ENCODE peak calls at places on chromosomes 13 and 19, in eight cellular contexts. One of them, this sample, is unnamed.
A peak's percentile ranks its signal among the peaks of the same experiment; 100 is the strongest.

GRCh38 chr19:23991170-23991569 is 76.5 kb downstream of the ZNF726 start:
- DNase-seq in CD8-positive, alpha-beta T cell: no peak
- DNase-seq in ovary: no peak
- DNase-seq in left ventricle myocardium inferior: no peak
- DNase-seq in thyroid gland: no peak
- DNase-seq in aorta: no peak
- DNase-seq in left lung: no peak
- DNase-seq in lower lobe of right lung: no peak
- DNase-seq in this sample: no peak

GRCh38 chr13:75180805-75181455 is 301.0 kb downstream of the TBC1D4 start:
- DNase-seq in CD8-positive, alpha-beta T cell: no peak
- DNase-seq in left lung: no peak
- DNase-seq in ovary: no peak
- DNase-seq in aorta: no peak
- DNase-seq in thyroid gland: no peak
- DNase-seq in lower lobe of right lung: no peak
- DNase-seq in left ventricle myocardium inferior: no peak
- DNase-seq in this sample: no peak

GRCh38 chr19:50679177-50680125 is 30.2 kb downstream of the C19orf81 start:
- DNase-seq in left ventricle myocardium inferior: peak; percentile 72
- DNase-seq in ovary: peak; percentile 69
- DNase-seq in lower lobe of right lung: peak; percentile 83
- DNase-seq in aorta: peak; percentile 88
- DNase-seq in left lung: peak; percentile 90
- DNase-seq in CD8-positive, alpha-beta T cell: peak; percentile 46
- DNase-seq in thyroid gland: peak; percentile 69
- DNase-seq in this sample: peak; percentile 86

GRCh38 chr19:51375504-51376221 is 3.2 kb upstream of the NKG7 start:
- DNase-seq in aorta: no peak
- DNase-seq in ovary: no peak
- DNase-seq in left lung: no peak
- DNase-seq in lower lobe of right lung: no peak
- DNase-seq in CD8-positive, alpha-beta T cell: no peak
- DNase-seq in left ventricle myocardium inferior: no peak
- DNase-seq in thyroid gland: no peak
- DNase-seq in this sample: no peak

GRCh38 chr13:32212420-32212819 is 102.7 kb downstream of the ZAR1L start:
- DNase-seq in left ventricle myocardium inferior: no peak
- DNase-seq in thyroid gland: no peak
- DNase-seq in aorta: no peak
- DNase-seq in lower lobe of right lung: no peak
- DNase-seq in left lung: no peak
- DNase-seq in CD8-positive, alpha-beta T cell: no peak
- DNase-seq in ovary: no peak
- DNase-seq in this sample: no peak

GRCh38 chr13:23743717-23744116 is 145.5 kb downstream of the MIPEP start:
- DNase-seq in aorta: no peak
- DNase-seq in left lung: no peak
- DNase-seq in left ventricle myocardium inferior: no peak
- DNase-seq in thyroid gland: no peak
- DNase-seq in ovary: no peak
- DNase-seq in lower lobe of right lung: no peak
- DNase-seq in CD8-positive, alpha-beta T cell: no peak
- DNase-seq in this sample: peak; percentile 64

GRCh38 chr19:52248256-52248655 is 21.1 kb upstream of the ZNF766 start:
- DNase-seq in lower lobe of right lung: peak; percentile 59
- DNase-seq in thyroid gland: peak; percentile 66
- DNase-seq in CD8-positive, alpha-beta T cell: peak; percentile 39
- DNase-seq in ovary: no peak
- DNase-seq in aorta: peak; percentile 73
- DNase-seq in left ventricle myocardium inferior: peak; percentile 43
- DNase-seq in left lung: no peak
- DNase-seq in this sample: peak; percentile 32

GRCh38 chr19:42234364-42234763 is 8.0 kb downstream of the GSK3A start:
- DNase-seq in CD8-positive, alpha-beta T cell: no peak
- DNase-seq in left lung: peak; percentile 43
- DNase-seq in left ventricle myocardium inferior: no peak
- DNase-seq in lower lobe of right lung: no peak
- DNase-seq in aorta: no peak
- DNase-seq in thyroid gland: no peak
- DNase-seq in ovary: no peak
- DNase-seq in this sample: no peak

GRCh38 chr19:40804783-40805242 is 5.8 kb downstream of the EGLN2 start:
- DNase-seq in ovary: no peak
- DNase-seq in left lung: no peak
- DNase-seq in left ventricle myocardium inferior: no peak
- DNase-seq in lower lobe of right lung: no peak
- DNase-seq in aorta: no peak
- DNase-seq in CD8-positive, alpha-beta T cell: no peak
- DNase-seq in thyroid gland: no peak
- DNase-seq in this sample: no peak

GRCh38 chr19:33436360-33437345 is 63.1 kb downstream of the CEBPG start:
- DNase-seq in left lung: peak; percentile 64
- DNase-seq in aorta: peak; percentile 29
- DNase-seq in ovary: no peak
- DNase-seq in CD8-positive, alpha-beta T cell: no peak
- DNase-seq in lower lobe of right lung: peak; percentile 39
- DNase-seq in thyroid gland: no peak
- DNase-seq in left ventricle myocardium inferior: peak; percentile 6
- DNase-seq in this sample: peak; percentile 28

GRCh38 chr13:32829269-32829668 is 187.0 kb upstream of the KL start:
- DNase-seq in CD8-positive, alpha-beta T cell: no peak
- DNase-seq in left lung: no peak
- DNase-seq in left ventricle myocardium inferior: no peak
- DNase-seq in aorta: no peak
- DNase-seq in ovary: no peak
- DNase-seq in lower lobe of right lung: no peak
- DNase-seq in thyroid gland: no peak
- DNase-seq in this sample: no peak

GRCh38 chr19:49490287-49491029 is 3.0 kb downstream of the RPL13A start:
- DNase-seq in left ventricle myocardium inferior: no peak
- DNase-seq in lower lobe of right lung: no peak
- DNase-seq in aorta: no peak
- DNase-seq in left lung: no peak
- DNase-seq in thyroid gland: no peak
- DNase-seq in CD8-positive, alpha-beta T cell: no peak
- DNase-seq in ovary: no peak
- DNase-seq in this sample: no peak

GRCh38 chr13:23081246-23081645 is 99.5 kb upstream of the SGCG start:
- DNase-seq in aorta: no peak
- DNase-seq in left ventricle myocardium inferior: no peak
- DNase-seq in thyroid gland: no peak
- DNase-seq in left lung: no peak
- DNase-seq in ovary: no peak
- DNase-seq in lower lobe of right lung: no peak
- DNase-seq in CD8-positive, alpha-beta T cell: no peak
- DNase-seq in this sample: no peak

GRCh38 chr13:54241719-54242118 is 1213.1 kb downstream of the OLFM4 start:
- DNase-seq in ovary: no peak
- DNase-seq in CD8-positive, alpha-beta T cell: no peak
- DNase-seq in left ventricle myocardium inferior: no peak
- DNase-seq in lower lobe of right lung: no peak
- DNase-seq in thyroid gland: no peak
- DNase-seq in aorta: no peak
- DNase-seq in left lung: no peak
- DNase-seq in this sample: no peak

GRCh38 chr19:19826875-19827274 is 5.3 kb upstream of the ZNF506 start:
- DNase-seq in CD8-positive, alpha-beta T cell: no peak
- DNase-seq in lower lobe of right lung: no peak
- DNase-seq in ovary: no peak
- DNase-seq in aorta: no peak
- DNase-seq in thyroid gland: no peak
- DNase-seq in left lung: no peak
- DNase-seq in left ventricle myocardium inferior: no peak
- DNase-seq in this sample: no peak

GRCh38 chr19:34667349-34668076 is 9.4 kb downstream of the SCGB2B2 start:
- DNase-seq in ovary: peak; percentile 39
- DNase-seq in left ventricle myocardium inferior: no peak
- DNase-seq in aorta: no peak
- DNase-seq in left lung: peak; percentile 66
- DNase-seq in CD8-positive, alpha-beta T cell: no peak
- DNase-seq in thyroid gland: peak; percentile 54
- DNase-seq in lower lobe of right lung: peak; percentile 61
- DNase-seq in this sample: no peak

GRCh38 chr19:38047048-38047435 is 140.0 kb downstream of the SIPA1L3 start:
- DNase-seq in left lung: no peak
- DNase-seq in thyroid gland: no peak
- DNase-seq in ovary: no peak
- DNase-seq in left ventricle myocardium inferior: no peak
- DNase-seq in CD8-positive, alpha-beta T cell: no peak
- DNase-seq in aorta: no peak
- DNase-seq in lower lobe of right lung: no peak
- DNase-seq in this sample: no peak

GRCh38 chr19:50315773-50316448 is 13.3 kb downstream of the KCNC3 start:
- DNase-seq in lower lobe of right lung: no peak
- DNase-seq in aorta: no peak
- DNase-seq in left lung: peak; percentile 50
- DNase-seq in thyroid gland: peak; percentile 37
- DNase-seq in CD8-positive, alpha-beta T cell: no peak
- DNase-seq in left ventricle myocardium inferior: no peak
- DNase-seq in ovary: no peak
- DNase-seq in this sample: peak; percentile 58

GRCh38 chr13:43686557-43686956 is 100.2 kb downstream of the ENOX1 start:
- DNase-seq in left ventricle myocardium inferior: peak; percentile 64
- DNase-seq in aorta: no peak
- DNase-seq in thyroid gland: no peak
- DNase-seq in ovary: no peak
- DNase-seq in CD8-positive, alpha-beta T cell: no peak
- DNase-seq in left lung: no peak
- DNase-seq in lower lobe of right lung: no peak
- DNase-seq in this sample: peak; percentile 25

GRCh38 chr19:24166055-24166454 is 79.1 kb downstream of the ZNF254 start:
- DNase-seq in aorta: no peak
- DNase-seq in ovary: no peak
- DNase-seq in CD8-positive, alpha-beta T cell: no peak
- DNase-seq in lower lobe of right lung: no peak
- DNase-seq in left lung: no peak
- DNase-seq in thyroid gland: no peak
- DNase-seq in left ventricle myocardium inferior: no peak
- DNase-seq in this sample: no peak

GRCh38 chr13:110746443-110746842 is 32.9 kb downstream of the ING1 start:
- DNase-seq in ovary: no peak
- DNase-seq in CD8-positive, alpha-beta T cell: no peak
- DNase-seq in left ventricle myocardium inferior: no peak
- DNase-seq in aorta: no peak
- DNase-seq in thyroid gland: no peak
- DNase-seq in lower lobe of right lung: no peak
- DNase-seq in left lung: no peak
- DNase-seq in this sample: no peak

GRCh38 chr19:17107546-17108452 is 32.2 kb downstream of the MYO9B start:
- DNase-seq in ovary: peak; percentile 64
- DNase-seq in lower lobe of right lung: peak; percentile 61
- DNase-seq in aorta: peak; percentile 97
- DNase-seq in CD8-positive, alpha-beta T cell: no peak
- DNase-seq in left ventricle myocardium inferior: peak; percentile 65
- DNase-seq in left lung: peak; percentile 92
- DNase-seq in thyroid gland: peak; percentile 42
- DNase-seq in this sample: no peak
- H3K9me3 ChIP-seq in ovary: no peaks in the 10 kb centered on the region
- H3K9me3 ChIP-seq in lower lobe of right lung: no peaks in the 10 kb centered on the region
- H3K9me3 ChIP-seq in aorta: no peaks in the 10 kb centered on the region
- H3K9me3 ChIP-seq in CD8-positive, alpha-beta T cell: no peaks in the 10 kb centered on the region
- H3K9me3 ChIP-seq in left ventricle myocardium inferior: no peaks in the 10 kb centered on the region
- H3K9me3 ChIP-seq in left lung: no peaks in the 10 kb centered on the region
- H3K9me3 ChIP-seq in thyroid gland: no peaks in the 10 kb centered on the region
- H3K9me3 ChIP-seq in this sample: no peaks in the 10 kb centered on the region

DNA sequence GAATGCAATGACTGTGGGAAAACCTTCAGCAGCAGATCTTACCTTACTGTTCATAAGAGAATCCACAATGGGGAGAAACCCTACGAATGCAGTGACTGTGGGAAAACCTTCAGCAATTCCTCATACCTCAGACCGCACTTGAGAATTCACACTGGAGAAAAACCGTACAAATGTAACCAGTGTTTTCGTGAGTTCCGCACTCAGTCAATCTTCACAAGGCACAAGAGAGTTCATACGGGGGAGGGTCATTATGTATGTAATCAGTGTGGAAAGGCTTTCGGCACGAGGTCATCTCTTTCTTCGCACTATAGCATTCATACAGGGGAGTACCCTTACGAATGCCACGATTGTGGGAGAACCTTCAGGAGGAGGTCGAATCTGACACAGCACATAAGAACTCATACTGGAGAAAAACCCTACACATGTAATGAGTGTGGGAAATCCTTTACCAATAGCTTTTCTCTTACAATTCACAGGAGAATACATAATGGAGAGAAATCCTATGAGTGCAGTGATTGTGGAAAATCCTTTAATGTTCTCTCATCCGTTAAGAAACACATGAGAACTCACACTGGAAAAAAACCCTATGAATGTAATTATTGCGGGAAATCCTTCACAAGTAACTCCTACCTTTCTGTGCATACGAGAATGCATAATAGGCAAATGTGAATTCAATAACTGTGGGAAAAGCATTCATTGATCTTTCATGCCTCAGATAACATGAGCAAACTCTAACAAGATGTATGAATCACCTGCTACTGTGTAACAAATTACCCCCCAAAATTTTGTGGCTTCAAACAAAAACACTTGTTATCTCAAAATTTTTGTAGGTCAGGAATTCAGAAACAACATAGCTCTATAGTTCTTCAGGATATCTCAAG is 13.8 kb downstream of the ZNF557 start:
- DNase-seq in ovary: no peak
- DNase-seq in thyroid gland: no peak
- DNase-seq in left lung: no peak
- DNase-seq in left ventricle myocardium inferior: no peak
- DNase-seq in CD8-positive, alpha-beta T cell: no peak
- DNase-seq in lower lobe of right lung: no peak
- DNase-seq in aorta: no peak
- DNase-seq in this sample: no peak
- H3K9me3 ChIP-seq in ovary: peaks cover 70% of the 10 kb centered on the region
- H3K9me3 ChIP-seq in thyroid gland: peaks cover 22% of the 10 kb centered on the region
- H3K9me3 ChIP-seq in left lung: peaks cover 20% of the 10 kb centered on the region
- H3K9me3 ChIP-seq in left ventricle myocardium inferior: peaks cover 100% of the 10 kb centered on the region
- H3K9me3 ChIP-seq in CD8-positive, alpha-beta T cell: peaks cover 67% of the 10 kb centered on the region
- H3K9me3 ChIP-seq in lower lobe of right lung: peaks cover 99% of the 10 kb centered on the region
- H3K9me3 ChIP-seq in aorta: peaks cover 47% of the 10 kb centered on the region
- H3K9me3 ChIP-seq in this sample: peaks cover 43% of the 10 kb centered on the region

DNA sequence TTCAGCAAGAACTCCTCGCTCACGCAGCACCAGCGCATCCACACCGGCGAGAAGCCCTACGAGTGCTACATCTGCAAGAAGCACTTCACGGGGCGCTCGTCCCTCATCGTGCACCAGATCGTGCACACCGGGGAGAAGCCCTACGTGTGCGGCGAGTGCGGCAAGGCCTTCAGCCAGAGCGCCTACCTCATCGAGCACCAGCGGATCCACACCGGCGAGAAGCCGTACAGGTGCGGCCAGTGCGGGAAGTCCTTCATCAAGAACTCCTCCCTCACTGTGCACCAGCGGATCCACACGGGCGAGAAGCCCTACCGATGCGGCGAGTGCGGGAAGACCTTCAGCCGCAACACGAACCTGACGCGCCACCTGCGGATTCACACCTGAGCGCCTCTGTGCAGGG is 20.6 kb upstream of the SMIM17 start:
- DNase-seq in aorta: no peak
- DNase-seq in lower lobe of right lung: no peak
- DNase-seq in CD8-positive, alpha-beta T cell: no peak
- DNase-seq in left ventricle myocardium inferior: no peak
- DNase-seq in thyroid gland: no peak
- DNase-seq in left lung: no peak
- DNase-seq in ovary: no peak
- DNase-seq in this sample: no peak
- H3K9me3 ChIP-seq in aorta: peaks cover 57% of the 10 kb centered on the region
- H3K9me3 ChIP-seq in lower lobe of right lung: peaks cover 80% of the 10 kb centered on the region
- H3K9me3 ChIP-seq in CD8-positive, alpha-beta T cell: peaks cover 51% of the 10 kb centered on the region
- H3K9me3 ChIP-seq in left ventricle myocardium inferior: peaks cover 90% of the 10 kb centered on the region
- H3K9me3 ChIP-seq in thyroid gland: no peaks in the 10 kb centered on the region
- H3K9me3 ChIP-seq in left lung: no peaks in the 10 kb centered on the region
- H3K9me3 ChIP-seq in ovary: peaks cover 46% of the 10 kb centered on the region
- H3K9me3 ChIP-seq in this sample: peaks cover 7% of the 10 kb centered on the region

GRCh38 chr19:36340786-36341386 is 38.1 kb downstream of the ZFP14 start:
- DNase-seq in CD8-positive, alpha-beta T cell: no peak
- DNase-seq in left ventricle myocardium inferior: no peak
- DNase-seq in thyroid gland: no peak
- DNase-seq in aorta: no peak
- DNase-seq in ovary: no peak
- DNase-seq in left lung: no peak
- DNase-seq in lower lobe of right lung: no peak
- DNase-seq in this sample: no peak
- H3K9me3 ChIP-seq in CD8-positive, alpha-beta T cell: peaks cover 41% of the 10 kb centered on the region
- H3K9me3 ChIP-seq in left ventricle myocardium inferior: peaks cover 73% of the 10 kb centered on the region
- H3K9me3 ChIP-seq in thyroid gland: no peaks in the 10 kb centered on the region
- H3K9me3 ChIP-seq in aorta: peaks cover 15% of the 10 kb centered on the region
- H3K9me3 ChIP-seq in ovary: peaks cover 14% of the 10 kb centered on the region
- H3K9me3 ChIP-seq in left lung: no peaks in the 10 kb centered on the region
- H3K9me3 ChIP-seq in lower lobe of right lung: peaks cover 86% of the 10 kb centered on the region
- H3K9me3 ChIP-seq in this sample: peaks cover 39% of the 10 kb centered on the region